ENCODE peak calls at places on chromosomes 3 and 15, in eight cellular contexts. S is upper lobe of left lung, Z is thoracic aorta, M is aorta, G is tibial artery, E is astrocyte, T is OCI-LY7, K is heart left ventricle. R is an unnamed sample. For H3K36me3, the result is how much of the 10 kb centered on the place peaks cover.

GRCh38 chr3:45787551-45787950 is 8.8 kb downstream of the SLC6A20 start:
- DNase-seq in S (no peak), Z (no peak), M (no peak), G (no peak), E (no peak), T (no peak), K (no peak), R (no peak)

GRCh38 chr15:101158166-101159095 is 93.4 kb downstream of the CHSY1 start:
- DNase-seq in S (no peak), Z (no peak), M (no peak), G (no peak), E (no peak), T (no peak), K (no peak), R (peak)

GRCh38 chr3:47002490-47003410 is 23.3 kb downstream of the NBEAL2 start:
- DNase-seq in S (no peak), Z (no peak), M (peak), G (no peak), E (no peak), T (no peak), K (no peak), R (no peak)

GRCh38 chr3:186255703-186256331 is 106.2 kb downstream of the DGKG start:
- DNase-seq in S (peak), Z (no peak), M (no peak), G (no peak), E (no peak), T (peak), K (no peak), R (no peak)

GRCh38 chr3:114452176-114452744 is 158.4 kb downstream of the TIGIT start:
- DNase-seq in S (no peak), Z (no peak), M (no peak), G (no peak), E (peak), T (peak), K (no peak), R (no peak)

GRCh38 chr3:66665021-66665695 is 164.3 kb upstream of the LRIG1 start:
- DNase-seq in S (no peak), Z (no peak), M (no peak), G (no peak), E (no peak), T (no peak), K (no peak), R (no peak)

GRCh38 chr3:62318365-62318751 is 55.0 kb downstream of the FEZF2 start:
- DNase-seq in S (no peak), Z (no peak), M (no peak), G (no peak), E (no peak), T (no peak), K (no peak), R (no peak)

GRCh38 chr3:11007534-11007933 is 15.0 kb downstream of the SLC6A1 start:
- DNase-seq in S (no peak), Z (no peak), M (peak), G (no peak), E (no peak), T (no peak), K (no peak), R (no peak)

GRCh38 chr15:61974759-61975158 is 85.5 kb downstream of the VPS13C start:
- DNase-seq in S (no peak), Z (no peak), M (no peak), G (no peak), E (no peak), T (no peak), K (no peak), R (no peak)

GRCh38 chr3:39637807-39638206 is 170.3 kb downstream of the MOBP start:
- DNase-seq in S (no peak), Z (no peak), M (no peak), G (no peak), E (peak), T (no peak), K (no peak), R (no peak)

GRCh38 chr3:172391592-172392302 is 56.5 kb downstream of the GHSR start:
- DNase-seq in S (no peak), Z (no peak), M (no peak), G (no peak), E (peak), T (no peak), K (no peak), R (peak)

GRCh38 chr3:34016925-34017592 is 218.6 kb downstream of the PDCD6IP start:
- DNase-seq in S (no peak), Z (no peak), M (no peak), G (no peak), E (no peak), T (peak), K (no peak), R (peak)

GRCh38 chr3:119034256-119035013 is at the start of gene IGSF11:
- DNase-seq in S (peak), Z (no peak), M (peak), G (peak), E (peak), T (peak), K (peak), R (peak)

GRCh38 chr3:146861262-146861661 is 256.1 kb upstream of the PLSCR5 start:
- DNase-seq in S (no peak), Z (no peak), M (no peak), G (no peak), E (no peak), T (no peak), K (no peak), R (no peak)

GRCh38 chr3:12135029-12135634 is 23.6 kb downstream of the TIMP4 start:
- DNase-seq in S (peak), Z (no peak), M (peak), G (peak), E (peak), T (peak), K (peak), R (peak)

GRCh38 chr3:62600033-62600432 is 226.7 kb upstream of the FEZF2 start:
- DNase-seq in S (no peak), Z (no peak), M (no peak), G (no peak), E (no peak), T (no peak), K (no peak), R (no peak)

GRCh38 chr3:70856414-70857162 is 544.1 kb upstream of the MDFIC2 start:
- DNase-seq in S (no peak), Z (no peak), M (no peak), G (no peak), E (peak), T (no peak), K (no peak), R (no peak)

GRCh38 chr3:159266779-159267178 is 464.9 kb downstream of the MFSD1 start:
- DNase-seq in S (no peak), Z (no peak), M (no peak), G (no peak), E (no peak), T (peak), K (no peak), R (no peak)

GRCh38 chr15:33089878-33090757 is 104.4 kb downstream of the FMN1 start:
- DNase-seq in S (peak), Z (no peak), M (no peak), G (no peak), E (peak), T (no peak), K (no peak), R (no peak)

GRCh38 chr3:51605938-51606337 is 65.1 kb upstream of the TEX264 start:
- DNase-seq in S (no peak), Z (no peak), M (no peak), G (no peak), E (peak), T (no peak), K (no peak), R (no peak)

GRCh38 chr3:54557538-54558419 is 370.1 kb downstream of the LRTM1 start:
- DNase-seq in S (no peak), Z (no peak), M (no peak), G (no peak), E (peak), T (no peak), K (no peak), R (no peak)

GRCh38 chr3:187567026-187567425 is 103.2 kb downstream of the SST start:
- DNase-seq in S (no peak), Z (no peak), M (no peak), G (no peak), E (peak), T (no peak), K (no peak), R (no peak)

GRCh38 chr15:74552761-74553441 is 11.9 kb downstream of the ARID3B start:
- DNase-seq in S (no peak), Z (no peak), M (no peak), G (no peak), E (no peak), T (no peak), K (no peak), R (no peak)

GRCh38 chr15:42547926-42548257 is 701 bp downstream of the LRRC57 start:
- DNase-seq in S (no peak), Z (no peak), M (no peak), G (no peak), E (peak), T (peak), K (no peak), R (no peak)

GRCh38 chr15:61816856-61817255 is 243.4 kb downstream of the VPS13C start:
- DNase-seq in S (no peak), Z (no peak), M (no peak), G (no peak), E (no peak), T (no peak), K (no peak), R (no peak)

GRCh38 chr3:27456554-27456953 is 27.6 kb downstream of the SLC4A7 start:
- DNase-seq in S (no peak), Z (no peak), M (no peak), G (no peak), E (no peak), T (no peak), K (no peak), R (no peak)

GRCh38 chr15:63553388-63553791 is 43.8 kb upstream of the FBXL22 start:
- DNase-seq in S (peak), Z (no peak), M (no peak), G (peak), E (peak), T (no peak), K (no peak), R (no peak)

GRCh38 chr15:25437751-25438600 is 848 bp downstream of the UBE3A start:
- DNase-seq in S (peak), Z (peak), M (peak), G (peak), E (peak), T (peak), K (peak), R (peak)

GRCh38 chr3:182516597-182517336 is 276.5 kb upstream of the ATP11B start:
- DNase-seq in S (no peak), Z (no peak), M (no peak), G (no peak), E (no peak), T (peak), K (no peak), R (no peak)

GRCh38 chr3:197369545-197369944 is 71.1 kb upstream of the DLG1 start:
- DNase-seq in S (no peak), Z (no peak), M (no peak), G (no peak), E (no peak), T (no peak), K (no peak), R (no peak)

GRCh38 chr15:68638953-68639500 is 60.2 kb downstream of the CORO2B start:
- DNase-seq in S (no peak), Z (no peak), M (no peak), G (no peak), E (peak), T (no peak), K (no peak), R (no peak)

GRCh38 chr15:98916826-98917225 is 90.8 kb downstream of the PGPEP1L start:
- DNase-seq in S (no peak), Z (no peak), M (no peak), G (no peak), E (no peak), T (no peak), K (no peak), R (no peak)

GRCh38 chr3:190369701-190370295 is 18.2 kb upstream of the CLDN16 start:
- DNase-seq in S (no peak), Z (no peak), M (no peak), G (no peak), E (no peak), T (no peak), K (no peak), R (no peak)

GRCh38 chr15:87863152-87863551 is 393.4 kb downstream of the NTRK3 start:
- DNase-seq in S (no peak), Z (no peak), M (no peak), G (no peak), E (no peak), T (no peak), K (no peak), R (no peak)

GRCh38 chr15:101320501-101321052 is 25.5 kb upstream of the SNRPA1 start:
- DNase-seq in S (peak), Z (no peak), M (no peak), G (peak), E (peak), T (no peak), K (peak), R (peak)

GRCh38 chr3:178223876-178224275 is 312.4 kb upstream of the KCNMB2 start:
- DNase-seq in S (no peak), Z (no peak), M (no peak), G (no peak), E (peak), T (no peak), K (no peak), R (no peak)

DNA sequence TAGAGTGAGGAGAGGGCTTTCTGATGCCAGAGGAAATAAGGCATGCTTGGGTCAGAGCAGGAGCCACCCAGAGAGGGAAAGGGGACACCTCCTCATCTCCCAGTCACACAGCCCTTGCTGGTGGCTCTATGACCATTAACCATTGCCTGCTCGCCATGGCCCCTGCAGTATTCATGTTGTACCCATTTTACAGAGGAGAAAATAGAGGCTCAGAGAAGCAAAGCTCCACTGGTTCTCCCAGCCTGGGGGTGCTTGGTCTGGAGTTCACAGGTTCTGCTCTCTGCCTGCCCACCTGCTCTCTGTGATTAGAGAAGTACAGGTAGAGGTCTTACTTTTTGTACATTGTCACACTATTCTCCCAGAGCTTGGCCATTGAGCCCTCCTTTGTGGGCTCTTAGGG is 56.2 kb downstream of the LINGO1 start:
- DNase-seq in S (no peak), Z (no peak), M (no peak), G (no peak), E (no peak), T (no peak), K (no peak), R (no peak)
- H3K27ac ChIP-seq in S (no peak), Z (no peak), M (no peak), G (no peak), E (no peak), T (no peak), K (no peak), R (no peak)

DNA sequence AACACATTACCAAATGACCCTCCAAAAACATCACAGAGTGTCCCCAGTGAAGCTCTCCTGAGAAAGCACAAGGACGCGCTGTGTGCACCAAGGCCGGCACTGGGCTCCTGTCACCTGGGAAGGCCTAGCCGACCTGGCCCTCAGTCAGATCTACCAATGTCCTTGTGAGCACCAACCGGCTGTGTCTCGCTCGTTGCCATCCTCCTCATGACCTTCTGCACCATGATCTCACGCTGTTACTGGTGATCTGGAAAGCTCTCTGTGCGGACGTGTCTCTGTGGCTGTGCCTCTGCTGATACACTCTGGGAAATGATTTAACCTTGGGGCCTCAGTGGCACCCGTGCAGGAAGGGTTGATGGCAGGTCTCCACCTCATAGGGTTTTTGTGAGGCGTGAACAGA is 24.2 kb downstream of the ZXDC start:
- DNase-seq in S (no peak), Z (no peak), M (peak), G (no peak), E (no peak), T (no peak), K (no peak), R (no peak)
- H3K36me3 ChIP-seq in S (under half), Z (under half), M (under half), G (half or more), E (under half), T (half or more), K (half or more), R (half or more)

GRCh38 chr3:69081583-69082262 is 1.6 kb upstream of the UBA3 start:
- DNase-seq in S (no peak), Z (no peak), M (no peak), G (no peak), E (peak), T (peak), K (no peak), R (no peak)
- H3K27ac ChIP-seq in S (peak), Z (peak), M (no peak), G (peak), E (no peak), T (peak), K (no peak), R (peak)

GRCh38 chr15:81950841-81951414 is 94.9 kb downstream of the MEX3B start:
- DNase-seq in S (no peak), Z (no peak), M (no peak), G (no peak), E (peak), T (no peak), K (no peak), R (no peak)

GRCh38 chr15:81959196-81959595 is 86.6 kb downstream of the MEX3B start:
- DNase-seq in S (no peak), Z (no peak), M (no peak), G (no peak), E (no peak), T (no peak), K (no peak), R (no peak)

GRCh38 chr15:81955709-81956108 is 90.1 kb downstream of the MEX3B start:
- DNase-seq in S (no peak), Z (no peak), M (no peak), G (no peak), E (peak), T (no peak), K (no peak), R (no peak)

GRCh38 chr15:81957698-81958097 is 88.1 kb downstream of the MEX3B start:
- DNase-seq in S (no peak), Z (no peak), M (no peak), G (no peak), E (no peak), T (no peak), K (no peak), R (no peak)

GRCh38 chr15:81954158-81954783 is 91.5 kb downstream of the MEX3B start:
- DNase-seq in S (no peak), Z (no peak), M (no peak), G (no peak), E (no peak), T (no peak), K (no peak), R (no peak)
- H3K36me3 ChIP-seq in S (under half), Z (under half), M (under half), G (under half), E (under half), T (under half), K (under half), R (under half)

GRCh38 chr3:75171632-75172230 is 492.4 kb upstream of the FRG2C start:
- DNase-seq in S (no peak), Z (no peak), M (no peak), G (no peak), E (no peak), T (peak), K (no peak), R (no peak)
- H3K27ac ChIP-seq in S (no peak), Z (no peak), M (no peak), G (no peak), E (no peak), T (no peak), K (no peak), R (no peak)

GRCh38 chr15:65579762-65580161 is 31.2 kb downstream of the INTS14 start:
- DNase-seq in S (no peak), Z (no peak), M (no peak), G (no peak), E (no peak), T (no peak), K (no peak), R (no peak)

GRCh38 chr15:65587094-65587493 is 23.8 kb downstream of the INTS14 start:
- DNase-seq in S (no peak), Z (no peak), M (no peak), G (no peak), E (no peak), T (no peak), K (no peak), R (no peak)

GRCh38 chr15:65583701-65584100 is 27.2 kb downstream of the INTS14 start:
- DNase-seq in S (no peak), Z (no peak), M (no peak), G (no peak), E (peak), T (peak), K (no peak), R (peak)

GRCh38 chr15:65580287-65580686 is 30.6 kb downstream of the INTS14 start:
- DNase-seq in S (no peak), Z (no peak), M (no peak), G (no peak), E (peak), T (no peak), K (no peak), R (no peak)

GRCh38 chr15:65584241-65584640 is 26.7 kb downstream of the INTS14 start:
- DNase-seq in S (no peak), Z (no peak), M (no peak), G (no peak), E (no peak), T (no peak), K (no peak), R (no peak)
- H3K36me3 ChIP-seq in S (under half), Z (under half), M (under half), G (half or more), E (under half), T (half or more), K (half or more), R (under half)

DNA sequence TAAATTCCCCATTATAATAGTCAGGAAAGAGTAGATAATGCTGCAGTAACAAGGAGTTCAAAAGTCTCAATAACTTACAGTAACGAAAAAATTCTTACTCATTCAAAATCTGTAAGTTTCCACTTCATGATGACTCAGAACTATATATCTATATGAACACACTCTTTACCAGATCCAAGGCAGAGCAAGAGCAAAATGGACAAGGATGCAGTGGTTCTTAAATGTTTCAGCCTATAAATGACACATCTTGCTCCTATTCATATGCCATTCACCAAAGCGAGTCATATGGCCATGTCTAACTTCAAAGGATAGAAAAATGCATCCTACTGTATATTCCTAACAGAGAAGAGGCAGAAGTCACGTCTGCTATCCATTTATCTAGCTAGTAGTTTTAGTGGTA is 787.7 kb downstream of the NAALADL2 start:
- DNase-seq in S (no peak), Z (no peak), M (no peak), G (no peak), E (no peak), T (no peak), K (no peak), R (no peak)
- H3K27ac ChIP-seq in S (no peak), Z (no peak), M (no peak), G (no peak), E (no peak), T (no peak), K (no peak), R (no peak)

GRCh38 chr3:64650096-64650622 is 37.6 kb downstream of the ADAMTS9 start:
- DNase-seq in S (no peak), Z (no peak), M (no peak), G (no peak), E (no peak), T (no peak), K (no peak), R (no peak)

GRCh38 chr3:64648927-64649906 is 38.6 kb downstream of the ADAMTS9 start:
- DNase-seq in S (no peak), Z (no peak), M (no peak), G (no peak), E (no peak), T (no peak), K (no peak), R (no peak)

GRCh38 chr3:64651286-64651685 is 36.5 kb downstream of the ADAMTS9 start:
- DNase-seq in S (no peak), Z (no peak), M (no peak), G (no peak), E (no peak), T (no peak), K (no peak), R (no peak)

GRCh38 chr3:64651791-64652241 is 36.0 kb downstream of the ADAMTS9 start:
- DNase-seq in S (no peak), Z (no peak), M (no peak), G (no peak), E (peak), T (no peak), K (no peak), R (no peak)

GRCh38 chr3:64650710-64651109 is 37.1 kb downstream of the ADAMTS9 start:
- DNase-seq in S (no peak), Z (no peak), M (no peak), G (no peak), E (peak), T (no peak), K (no peak), R (no peak)
- H3K36me3 ChIP-seq in S (under half), Z (under half), M (under half), G (under half), E (under half), T (under half), K (half or more), R (under half)